ENCODE peak calls at places on chromosomes 13 and 19, in four cellular contexts. M is A549, K is H1, U is SK-N-SH. O is an unnamed sample.

GRCh38 chr19:41706741-41707501 is 1.5 kb upstream of the CEACAM5 start:
- DNase-seq in M (peak), K (peak), U (peak), O (peak)

GRCh38 chr19:47541507-47541906 is 26.6 kb upstream of the NAPA start:
- DNase-seq in M (no peak), K (no peak), U (no peak), O (no peak)

GRCh38 chr19:30444253-30444671 is 72.1 kb downstream of the ZNF536 start:
- DNase-seq in M (no peak), K (no peak), U (no peak), O (no peak)

GRCh38 chr13:19606152-19606551 is 27.3 kb upstream of the MPHOSPH8 start:
- DNase-seq in M (peak), K (no peak), U (no peak), O (no peak)

GRCh38 chr19:3508771-3509535 is 2.8 kb downstream of the FZR1 start:
- DNase-seq in M (no peak), K (no peak), U (no peak), O (no peak)

GRCh38 chr13:36673838-36674326 is at the start of gene SERTM1:
- DNase-seq in M (peak), K (peak), U (peak), O (no peak)

GRCh38 chr19:8973501-8974091 is 36.6 kb downstream of the MUC16 start:
- DNase-seq in M (peak), K (no peak), U (no peak), O (peak)

GRCh38 chr13:69077267-69077666 is 1030.4 kb upstream of the ATXN8OS start:
- DNase-seq in M (no peak), K (no peak), U (no peak), O (no peak)

GRCh38 chr19:49564616-49565045 is 15.7 kb downstream of the NOSIP start:
- DNase-seq in M (no peak), K (no peak), U (no peak), O (no peak)

GRCh38 chr13:110422913-110423688 is 116.0 kb downstream of the COL4A2 start:
- DNase-seq in M (no peak), K (no peak), U (no peak), O (no peak)

GRCh38 chr19:48169585-48169973 is 565 bp downstream of the LIG1 start:
- DNase-seq in M (peak), K (peak), U (peak), O (peak)

GRCh38 chr19:39554701-39555311 is 14.8 kb upstream of the EID2 start:
- DNase-seq in M (no peak), K (no peak), U (no peak), O (no peak)

GRCh38 chr13:51861728-51862300 is at the start of gene CCDC70:
- DNase-seq in M (peak), K (no peak), U (no peak), O (peak)

GRCh38 chr19:4971424-4971793 is 2.5 kb downstream of the KDM4B start:
- DNase-seq in M (no peak), K (no peak), U (peak), O (peak)

GRCh38 chr13:97234742-97235141 is 12.6 kb downstream of the MBNL2 start:
- DNase-seq in M (no peak), K (no peak), U (no peak), O (no peak)

GRCh38 chr19:11964858-11965645 is at the start of gene ZNF763:
- DNase-seq in M (no peak), K (peak), U (peak), O (peak)

GRCh38 chr13:107851670-107852460 is 363.5 kb downstream of the LIG4 start:
- DNase-seq in M (no peak), K (no peak), U (no peak), O (peak)

GRCh38 chr19:39765091-39766076 is 13.3 kb upstream of the LEUTX start:
- DNase-seq in M (peak), K (peak), U (peak), O (peak)

GRCh38 chr19:38657633-38658222 is 10.3 kb downstream of the ACTN4 start:
- DNase-seq in M (peak), K (no peak), U (no peak), O (no peak)

GRCh38 chr13:57631607-57632275 is at the start of gene PCDH17:
- DNase-seq in M (no peak), K (no peak), U (peak), O (no peak)

GRCh38 chr13:42821437-42821836 is 40.1 kb downstream of the FAM216B start:
- DNase-seq in M (no peak), K (no peak), U (no peak), O (no peak)

GRCh38 chr13:76512676-76513277 is 373.4 kb downstream of the KCTD12 start:
- DNase-seq in M (peak), K (no peak), U (peak), O (no peak)

GRCh38 chr19:18715416-18715815 is 31.9 kb downstream of the CRTC1 start:
- DNase-seq in M (no peak), K (no peak), U (no peak), O (no peak)

GRCh38 chr13:51584731-51585191 is 499 bp downstream of the WDFY2 start:
- DNase-seq in M (peak), K (peak), U (peak), O (peak)

GRCh38 chr19:40613669-40614594 is 12.8 kb downstream of the LTBP4 start:
- DNase-seq in M (peak), K (no peak), U (no peak), O (peak)

GRCh38 chr19:4196587-4197148 is 14.2 kb downstream of the ANKRD24 start:
- DNase-seq in M (no peak), K (no peak), U (no peak), O (no peak)

GRCh38 chr19:15323496-15324235 is 8.7 kb downstream of the BRD4 start:
- DNase-seq in M (no peak), K (no peak), U (no peak), O (peak)

GRCh38 chr13:44335463-44335862 is 38.2 kb upstream of the SERP2 start:
- DNase-seq in M (no peak), K (no peak), U (no peak), O (no peak)

GRCh38 chr13:67238277-67238859 is 8.2 kb upstream of the PCDH9 start:
- DNase-seq in M (no peak), K (no peak), U (peak), O (peak)

GRCh38 chr13:114132419-114133121 is at the start of gene RASA3:
- DNase-seq in M (peak), K (peak), U (peak), O (peak)

GRCh38 chr13:105084931-105085330 is 1450.5 kb downstream of the EFNB2 start:
- DNase-seq in M (no peak), K (no peak), U (no peak), O (no peak)

GRCh38 chr19:7415857-7416371 is 67.2 kb downstream of the ARHGEF18 start:
- DNase-seq in M (no peak), K (no peak), U (no peak), O (no peak)

GRCh38 chr19:7413629-7414028 is 64.9 kb downstream of the ARHGEF18 start:
- DNase-seq in M (no peak), K (no peak), U (no peak), O (no peak)

GRCh38 chr19:7408251-7408650 is 59.5 kb downstream of the ARHGEF18 start:
- DNase-seq in M (no peak), K (no peak), U (no peak), O (peak)

GRCh38 chr19:7415163-7415856 is 66.6 kb downstream of the ARHGEF18 start:
- DNase-seq in M (peak), K (no peak), U (no peak), O (peak)

DNA sequence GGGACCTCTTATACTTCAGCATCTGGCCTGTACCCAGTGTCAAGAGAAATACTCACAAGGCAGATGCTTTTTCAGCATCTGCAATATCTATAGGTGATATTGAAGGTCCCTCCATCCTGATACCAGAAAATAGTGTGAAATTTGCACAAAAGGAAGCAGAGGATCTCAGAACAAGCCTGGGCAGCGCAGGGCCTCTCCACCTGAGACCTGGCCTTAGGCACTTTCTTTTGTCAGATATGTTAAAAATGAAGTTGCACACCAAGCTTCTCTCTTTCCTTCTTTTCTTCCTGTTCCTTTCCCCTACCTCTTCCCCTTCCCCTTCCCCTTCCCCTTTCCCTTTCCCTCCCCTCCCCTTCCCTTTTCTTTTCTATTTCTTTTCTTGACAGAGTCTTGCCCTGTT is 62.2 kb downstream of the ARHGEF18 start:
- DNase-seq in M (no peak), K (no peak), U (no peak), O (no peak)
- TF ChIP-seq CHD2 in M (no peak), K (no peak), U (no peak), O (no peak)

GRCh38 chr19:2016041-2016807 is 710 bp upstream of the BTBD2 start:
- DNase-seq in M (peak), K (no peak), U (peak), O (peak)
- TF ChIP-seq CHD2 in M (no peak), K (no peak), U (peak), O (no peak)

DNA sequence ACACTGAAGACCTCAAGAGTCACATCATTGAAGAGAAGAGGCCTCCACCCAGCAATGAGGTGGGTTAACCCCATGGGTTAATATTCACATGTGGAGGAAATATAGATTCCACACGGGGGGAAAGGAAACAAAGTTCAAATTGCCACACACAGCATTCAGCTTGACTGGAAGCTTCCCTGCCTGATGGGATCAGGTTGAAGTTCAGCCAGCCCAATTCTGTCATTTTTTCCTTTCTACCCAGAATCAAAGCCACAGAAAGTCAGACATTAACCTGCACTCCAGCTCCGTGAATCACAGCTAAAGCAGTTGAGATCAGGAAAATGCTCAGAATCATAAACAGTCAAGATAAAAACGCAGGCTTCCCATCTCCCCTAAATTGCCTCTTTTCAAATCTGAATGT is 208.7 kb upstream of the OBI1 start:
- DNase-seq in M (no peak), K (no peak), U (no peak), O (no peak)
- TF ChIP-seq CHD2 in M (no peak), K (no peak), U (no peak), O (no peak)

GRCh38 chr19:17473041-17473440 is 2.7 kb downstream of the SLC27A1 start:
- DNase-seq in M (peak), K (no peak), U (no peak), O (peak)
- TF ChIP-seq CHD2 in M (no peak), K (no peak), U (no peak), O (no peak)

O was measured in K562.